ENCODE peak calls at places on chromosomes 2 and 18, in eight cellular contexts. Z is nucleus accumbens, W is AG08396, M is SW480, Y is GM19239, E is HuH-7, T is NCI-H2081, A is psoas muscle. V is an unnamed sample.

GRCh38 chr2:232523682-232524597 is 2.0 kb upstream of the CHRND start:
- DNase-seq in Z (peak; percentile 19), W (peak; percentile 55), M (peak; percentile 71), Y (peak; percentile 50), E (peak; percentile 93), T (no peak), A (peak; percentile 84), V (peak; percentile 33)

GRCh38 chr2:223090540-223091235 is 38.7 kb downstream of the KCNE4 start:
- DNase-seq in Z (no peak), W (no peak), M (no peak), Y (no peak), E (no peak), T (no peak), A (no peak), V (no peak)

GRCh38 chr2:218883491-218884490 is 3.1 kb downstream of the WNT10A start:
- DNase-seq in Z (no peak), W (no peak), M (no peak), Y (peak; percentile 33), E (no peak), T (no peak), A (peak; percentile 66), V (peak; percentile 76)

GRCh38 chr2:172978053-172978383 is 97.6 kb upstream of the MAP3K20 start:
- DNase-seq in Z (no peak), W (no peak), M (no peak), Y (no peak), E (no peak), T (no peak), A (no peak), V (no peak)

GRCh38 chr2:28034696-28035095 is 144.2 kb downstream of the BABAM2 start:
- DNase-seq in Z (no peak), W (no peak), M (no peak), Y (no peak), E (no peak), T (no peak), A (no peak), V (no peak)

GRCh38 chr2:240143801-240144648 is 3.6 kb upstream of the OTOS start:
- DNase-seq in Z (peak; percentile 70), W (peak; percentile 90), M (peak; percentile 31), Y (peak; percentile 90), E (peak; percentile 88), T (peak; percentile 65), A (peak; percentile 87), V (peak; percentile 97)

GRCh38 chr2:20444993-20445910 is 1.6 kb upstream of the RHOB start:
- DNase-seq in Z (no peak), W (no peak), M (no peak), Y (no peak), E (no peak), T (no peak), A (peak; percentile 51), V (no peak)

GRCh38 chr2:164974221-164974620 is 18.9 kb upstream of the SLC38A11 start:
- DNase-seq in Z (no peak), W (no peak), M (no peak), Y (no peak), E (no peak), T (no peak), A (no peak), V (no peak)

GRCh38 chr18:2572144-2572682 is 856 bp downstream of the NDC80 start:
- DNase-seq in Z (no peak), W (no peak), M (peak; percentile 43), Y (no peak), E (no peak), T (no peak), A (no peak), V (no peak)

GRCh38 chr2:102235491-102235890 is 48.7 kb downstream of the IL1RL2 start:
- DNase-seq in Z (no peak), W (no peak), M (peak; percentile 35), Y (no peak), E (peak; percentile 48), T (no peak), A (no peak), V (no peak)

GRCh38 chr18:8424917-8425725 is 184.1 kb upstream of the RAB12 start:
- DNase-seq in Z (no peak), W (peak; percentile 36), M (peak; percentile 82), Y (no peak), E (no peak), T (no peak), A (no peak), V (no peak)

GRCh38 chr2:64978514-64979268 is 10.5 kb upstream of the SLC1A4 start:
- DNase-seq in Z (no peak), W (peak; percentile 31), M (peak; percentile 35), Y (no peak), E (no peak), T (no peak), A (no peak), V (no peak)

GRCh38 chr2:84959045-84959493 is 11.9 kb upstream of the KCMF1 start:
- DNase-seq in Z (no peak), W (peak; percentile 52), M (peak; percentile 80), Y (no peak), E (no peak), T (no peak), A (no peak), V (no peak)

V was measured in posterior cingulate gyrus.